ENCODE peak calls at places on chromosome 6, in four cellular contexts. J, K, B and U are unnamed samples. For H3K9me3, the result is how much of the 10 kb centered on the place peaks cover.

GRCh38 chr6:144845181-144845580 is 560.0 kb downstream of the UTRN start:
- DNase-seq in J (no peak), K (peak), B (no peak), U (no peak)

GRCh38 chr6:142551145-142551811 is 249.5 kb downstream of the ADGRG6 start:
- DNase-seq in J (no peak), K (no peak), B (no peak), U (peak)

GRCh38 chr6:79610301-79611009 is 20.7 kb upstream of the SH3BGRL2 start:
- DNase-seq in J (no peak), K (no peak), B (peak), U (peak)

GRCh38 chr6:36119209-36119608 is 11.1 kb upstream of the MAPK13 start:
- DNase-seq in J (no peak), K (no peak), B (no peak), U (no peak)

GRCh38 chr6:110315856-110316398 is 42.2 kb downstream of the METTL24 start:
- DNase-seq in J (no peak), K (no peak), B (peak), U (no peak)

GRCh38 chr6:132131777-132132176 is 180.6 kb upstream of the CCN2 start:
- DNase-seq in J (no peak), K (peak), B (no peak), U (peak)

GRCh38 chr6:149166324-149166723 is 151.2 kb upstream of the TAB2 start:
- DNase-seq in J (no peak), K (no peak), B (no peak), U (no peak)

GRCh38 chr6:49847014-49847413 is 19.3 kb downstream of the CRISP1 start:
- DNase-seq in J (no peak), K (no peak), B (no peak), U (no peak)

GRCh38 chr6:160038479-160038878 is 69.6 kb downstream of the IGF2R start:
- DNase-seq in J (no peak), K (no peak), B (no peak), U (no peak)

GRCh38 chr6:14499804-14500203 is 382.2 kb downstream of the CD83 start:
- DNase-seq in J (no peak), K (peak), B (no peak), U (peak)

GRCh38 chr6:19415605-19416326 is 421.4 kb upstream of the ID4 start:
- DNase-seq in J (no peak), K (peak), B (no peak), U (peak)

GRCh38 chr6:108203189-108204119 is 37.6 kb downstream of the NR2E1 start:
- DNase-seq in J (no peak), K (no peak), B (no peak), U (no peak)

GRCh38 chr6:87944541-87944954 is 103.1 kb upstream of the SPACA1 start:
- DNase-seq in J (peak), K (peak), B (peak), U (peak)

GRCh38 chr6:113847435-113847834 is 9.7 kb upstream of the MARCKS start:
- DNase-seq in J (no peak), K (peak), B (no peak), U (no peak)

GRCh38 chr6:158894192-158894591 is 75.0 kb upstream of the EZR start:
- DNase-seq in J (no peak), K (peak), B (no peak), U (peak)

GRCh38 chr6:142313284-142313683 is 11.5 kb downstream of the ADGRG6 start:
- DNase-seq in J (no peak), K (peak), B (no peak), U (no peak)

GRCh38 chr6:134452901-134453300 is 135.0 kb upstream of the SGK1 start:
- DNase-seq in J (no peak), K (no peak), B (no peak), U (no peak)

GRCh38 chr6:34657037-34657306 is 39.6 kb downstream of the ILRUN start:
- DNase-seq in J (no peak), K (no peak), B (no peak), U (no peak)

GRCh38 chr6:81531869-81532561 is 220.5 kb downstream of the TENT5A start:
- DNase-seq in J (no peak), K (peak), B (no peak), U (no peak)

GRCh38 chr6:1609662-1610496 is at the start of gene FOXC1:
- DNase-seq in J (peak), K (peak), B (no peak), U (peak)
- H3K27ac ChIP-seq in J (peak), K (peak), B (no peak), U (peak)

GRCh38 chr6:364609-365540 is 26.7 kb upstream of the IRF4 start:
- DNase-seq in J (no peak), K (no peak), B (no peak), U (no peak)

GRCh38 chr6:367891-368630 is 23.5 kb upstream of the IRF4 start:
- DNase-seq in J (no peak), K (no peak), B (no peak), U (no peak)

GRCh38 chr6:365835-366234 is 25.7 kb upstream of the IRF4 start:
- DNase-seq in J (no peak), K (no peak), B (no peak), U (no peak)

GRCh38 chr6:366972-367794 is 24.4 kb upstream of the IRF4 start:
- DNase-seq in J (no peak), K (no peak), B (no peak), U (no peak)

DNA sequence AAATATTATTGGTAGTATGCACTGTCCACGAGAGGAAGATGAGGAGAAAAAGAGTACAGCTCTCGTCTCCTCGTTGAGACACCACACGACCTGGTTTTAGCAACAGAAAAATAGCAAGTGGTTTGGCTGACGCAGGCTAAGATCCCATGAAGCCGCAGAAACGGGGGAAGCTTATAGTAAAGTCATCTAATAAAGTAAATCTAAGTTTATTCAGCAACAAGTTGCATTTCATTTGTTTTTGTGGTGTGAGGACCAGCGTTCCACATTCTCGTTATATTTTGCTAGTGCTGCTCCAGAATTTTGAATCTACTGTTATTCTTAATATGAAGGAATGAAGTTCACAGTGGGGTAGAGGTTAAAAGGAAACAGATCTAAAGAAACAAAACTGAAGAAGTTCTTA is 25.2 kb upstream of the IRF4 start:
- DNase-seq in J (no peak), K (no peak), B (no peak), U (no peak)
- H3K9me3 ChIP-seq in J (under half), K (under half), B (under half), U (under half)

DNA sequence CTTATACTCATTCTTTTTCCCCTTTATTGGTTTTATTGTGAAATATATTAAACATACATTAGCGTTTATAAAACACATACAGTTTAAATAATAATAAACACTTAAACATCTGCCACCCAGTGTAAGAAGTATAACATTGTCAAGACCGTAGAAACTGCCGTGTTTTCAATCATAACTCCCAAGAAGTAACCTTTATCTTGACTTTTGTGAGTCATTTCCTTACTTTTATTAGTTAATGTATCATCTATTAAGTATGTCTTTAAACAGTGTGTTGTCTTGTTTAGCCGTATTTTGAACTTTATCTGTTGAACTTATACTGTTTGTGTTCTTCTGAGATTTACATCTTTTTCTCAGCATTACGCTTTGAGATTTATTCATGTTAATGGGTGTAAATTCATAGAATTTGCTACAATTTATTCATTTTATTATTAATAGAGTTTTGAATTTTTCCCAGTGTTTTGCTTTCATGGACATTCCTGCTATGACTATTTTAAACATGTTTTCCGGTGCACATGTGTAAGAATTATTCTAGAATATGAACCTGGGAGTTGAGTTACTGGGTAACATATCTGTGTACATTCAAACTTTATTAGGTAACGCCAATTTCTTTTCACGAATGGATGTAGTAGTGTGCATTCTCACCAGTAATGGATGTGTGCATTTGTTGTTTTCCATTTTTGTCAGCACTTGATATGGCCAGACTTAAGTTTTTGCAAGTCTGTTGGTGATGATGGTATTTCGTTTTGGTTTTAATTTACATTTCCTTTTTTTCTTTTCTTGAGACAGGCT is 118.6 kb downstream of the CDKAL1 start:
- DNase-seq in J (no peak), K (peak), B (no peak), U (no peak)
- TF ChIP-seq CTCF in J (no peak), K (no peak), B (no peak), U (no peak)

GRCh38 chr6:589090-589489 is 67.8 kb downstream of the HUS1B start:
- DNase-seq in J (no peak), K (no peak), B (no peak), U (no peak)
- H3K27ac ChIP-seq in J (no peak), K (no peak), B (no peak), U (no peak)